ENCODE peak calls at places on chromosomes 3 and 15, in ten cellular contexts. One of them, this sample, is unnamed.

GRCh38 chr3:128425846-128426127 is 40.9 kb downstream of the DNAJB8 start:
- DNase-seq in activated naive CD4-positive, alpha-beta T cell treated with Interleukin-2 at 50 U/mL for 16 hours: no peak
- DNase-seq in memory B cell: no peak
- DNase-seq in spleen: no peak
- DNase-seq in COR-L47: no peak
- DNase-seq in activated naive CD8-positive, alpha-beta T cell treated with anti-CD3 and anti-CD28 coated beads, Interleukin-2, amount 50 U/mL, for 24 hours: no peak
- DNase-seq in fibroblast of pulmonary artery: no peak
- DNase-seq in cardiac muscle cell: no peak
- DNase-seq in CD8-positive, alpha-beta T cell: no peak
- DNase-seq in foreskin keratinocyte: no peak
- DNase-seq in this sample: peak; percentile 31

GRCh38 chr15:58387130-58387529 is 44.7 kb upstream of the LIPC start:
- DNase-seq in cardiac muscle cell: peak; percentile 46
- DNase-seq in foreskin keratinocyte: no peak
- DNase-seq in activated naive CD8-positive, alpha-beta T cell treated with anti-CD3 and anti-CD28 coated beads, Interleukin-2, amount 50 U/mL, for 24 hours: no peak
- DNase-seq in spleen: no peak
- DNase-seq in CD8-positive, alpha-beta T cell: no peak
- DNase-seq in activated naive CD4-positive, alpha-beta T cell treated with Interleukin-2 at 50 U/mL for 16 hours: no peak
- DNase-seq in memory B cell: no peak
- DNase-seq in fibroblast of pulmonary artery: peak; percentile 48
- DNase-seq in COR-L47: no peak
- DNase-seq in this sample: no peak

GRCh38 chr3:179016979-179017670 is 54.5 kb downstream of the ZMAT3 start:
- DNase-seq in memory B cell: peak; percentile 20
- DNase-seq in activated naive CD8-positive, alpha-beta T cell treated with anti-CD3 and anti-CD28 coated beads, Interleukin-2, amount 50 U/mL, for 24 hours: no peak
- DNase-seq in activated naive CD4-positive, alpha-beta T cell treated with Interleukin-2 at 50 U/mL for 16 hours: peak; percentile 17
- DNase-seq in COR-L47: no peak
- DNase-seq in cardiac muscle cell: no peak
- DNase-seq in spleen: no peak
- DNase-seq in foreskin keratinocyte: no peak
- DNase-seq in CD8-positive, alpha-beta T cell: no peak
- DNase-seq in fibroblast of pulmonary artery: no peak
- DNase-seq in this sample: no peak

GRCh38 chr15:32683906-32684584 is 33.8 kb upstream of the GREM1 start:
- DNase-seq in activated naive CD8-positive, alpha-beta T cell treated with anti-CD3 and anti-CD28 coated beads, Interleukin-2, amount 50 U/mL, for 24 hours: no peak
- DNase-seq in fibroblast of pulmonary artery: peak; percentile 97
- DNase-seq in foreskin keratinocyte: peak; percentile 78
- DNase-seq in COR-L47: no peak
- DNase-seq in memory B cell: no peak
- DNase-seq in spleen: no peak
- DNase-seq in CD8-positive, alpha-beta T cell: no peak
- DNase-seq in activated naive CD4-positive, alpha-beta T cell treated with Interleukin-2 at 50 U/mL for 16 hours: no peak
- DNase-seq in cardiac muscle cell: peak; percentile 96
- DNase-seq in this sample: no peak

GRCh38 chr3:53566450-53567145 is 72.2 kb downstream of the CACNA1D start:
- DNase-seq in foreskin keratinocyte: no peak
- DNase-seq in activated naive CD8-positive, alpha-beta T cell treated with anti-CD3 and anti-CD28 coated beads, Interleukin-2, amount 50 U/mL, for 24 hours: no peak
- DNase-seq in CD8-positive, alpha-beta T cell: no peak
- DNase-seq in COR-L47: no peak
- DNase-seq in activated naive CD4-positive, alpha-beta T cell treated with Interleukin-2 at 50 U/mL for 16 hours: no peak
- DNase-seq in spleen: no peak
- DNase-seq in cardiac muscle cell: no peak
- DNase-seq in fibroblast of pulmonary artery: no peak
- DNase-seq in memory B cell: no peak
- DNase-seq in this sample: no peak

GRCh38 chr3:171838218-171838720 is 4.9 kb upstream of the TMEM212 start:
- DNase-seq in fibroblast of pulmonary artery: peak; percentile 96
- DNase-seq in COR-L47: no peak
- DNase-seq in spleen: no peak
- DNase-seq in CD8-positive, alpha-beta T cell: no peak
- DNase-seq in cardiac muscle cell: peak; percentile 94
- DNase-seq in activated naive CD4-positive, alpha-beta T cell treated with Interleukin-2 at 50 U/mL for 16 hours: no peak
- DNase-seq in foreskin keratinocyte: no peak
- DNase-seq in activated naive CD8-positive, alpha-beta T cell treated with anti-CD3 and anti-CD28 coated beads, Interleukin-2, amount 50 U/mL, for 24 hours: no peak
- DNase-seq in memory B cell: no peak
- DNase-seq in this sample: no peak

GRCh38 chr3:33848624-33849347 is 50.4 kb downstream of the PDCD6IP start:
- DNase-seq in activated naive CD8-positive, alpha-beta T cell treated with anti-CD3 and anti-CD28 coated beads, Interleukin-2, amount 50 U/mL, for 24 hours: peak; percentile 9
- DNase-seq in foreskin keratinocyte: no peak
- DNase-seq in CD8-positive, alpha-beta T cell: no peak
- DNase-seq in COR-L47: no peak
- DNase-seq in spleen: no peak
- DNase-seq in memory B cell: no peak
- DNase-seq in cardiac muscle cell: no peak
- DNase-seq in activated naive CD4-positive, alpha-beta T cell treated with Interleukin-2 at 50 U/mL for 16 hours: no peak
- DNase-seq in fibroblast of pulmonary artery: no peak
- DNase-seq in this sample: no peak

GRCh38 chr3:10017636-10018292 is 8.5 kb upstream of the FANCD2 start:
- DNase-seq in activated naive CD4-positive, alpha-beta T cell treated with Interleukin-2 at 50 U/mL for 16 hours: peak; percentile 53
- DNase-seq in cardiac muscle cell: peak; percentile 52
- DNase-seq in COR-L47: no peak
- DNase-seq in fibroblast of pulmonary artery: peak; percentile 43
- DNase-seq in CD8-positive, alpha-beta T cell: no peak
- DNase-seq in activated naive CD8-positive, alpha-beta T cell treated with anti-CD3 and anti-CD28 coated beads, Interleukin-2, amount 50 U/mL, for 24 hours: peak; percentile 74
- DNase-seq in memory B cell: no peak
- DNase-seq in spleen: no peak
- DNase-seq in foreskin keratinocyte: no peak
- DNase-seq in this sample: no peak

GRCh38 chr3:121998030-121998580 is 23.9 kb downstream of the ILDR1 start:
- DNase-seq in memory B cell: no peak
- DNase-seq in CD8-positive, alpha-beta T cell: no peak
- DNase-seq in cardiac muscle cell: peak; percentile 54
- DNase-seq in COR-L47: no peak
- DNase-seq in spleen: no peak
- DNase-seq in foreskin keratinocyte: no peak
- DNase-seq in activated naive CD4-positive, alpha-beta T cell treated with Interleukin-2 at 50 U/mL for 16 hours: no peak
- DNase-seq in activated naive CD8-positive, alpha-beta T cell treated with anti-CD3 and anti-CD28 coated beads, Interleukin-2, amount 50 U/mL, for 24 hours: no peak
- DNase-seq in fibroblast of pulmonary artery: peak; percentile 45
- DNase-seq in this sample: peak; percentile 40

GRCh38 chr15:73876779-73877178 is 3.4 kb downstream of the TBC1D21 start:
- DNase-seq in CD8-positive, alpha-beta T cell: no peak
- DNase-seq in spleen: no peak
- DNase-seq in fibroblast of pulmonary artery: no peak
- DNase-seq in activated naive CD8-positive, alpha-beta T cell treated with anti-CD3 and anti-CD28 coated beads, Interleukin-2, amount 50 U/mL, for 24 hours: no peak
- DNase-seq in cardiac muscle cell: no peak
- DNase-seq in foreskin keratinocyte: no peak
- DNase-seq in activated naive CD4-positive, alpha-beta T cell treated with Interleukin-2 at 50 U/mL for 16 hours: no peak
- DNase-seq in memory B cell: no peak
- DNase-seq in COR-L47: no peak
- DNase-seq in this sample: no peak

GRCh38 chr3:123657578-123657977 is 72.7 kb upstream of the HACD2 start:
- DNase-seq in activated naive CD8-positive, alpha-beta T cell treated with anti-CD3 and anti-CD28 coated beads, Interleukin-2, amount 50 U/mL, for 24 hours: no peak
- DNase-seq in foreskin keratinocyte: no peak
- DNase-seq in spleen: no peak
- DNase-seq in COR-L47: no peak
- DNase-seq in CD8-positive, alpha-beta T cell: no peak
- DNase-seq in activated naive CD4-positive, alpha-beta T cell treated with Interleukin-2 at 50 U/mL for 16 hours: no peak
- DNase-seq in cardiac muscle cell: no peak
- DNase-seq in fibroblast of pulmonary artery: peak; percentile 30
- DNase-seq in memory B cell: no peak
- DNase-seq in this sample: no peak

GRCh38 chr3:56878046-56878445 is 76.3 kb upstream of the ARHGEF3 start:
- DNase-seq in cardiac muscle cell: peak; percentile 62
- DNase-seq in CD8-positive, alpha-beta T cell: peak; percentile 32
- DNase-seq in foreskin keratinocyte: no peak
- DNase-seq in COR-L47: no peak
- DNase-seq in activated naive CD8-positive, alpha-beta T cell treated with anti-CD3 and anti-CD28 coated beads, Interleukin-2, amount 50 U/mL, for 24 hours: peak; percentile 66
- DNase-seq in memory B cell: no peak
- DNase-seq in fibroblast of pulmonary artery: peak; percentile 79
- DNase-seq in spleen: no peak
- DNase-seq in activated naive CD4-positive, alpha-beta T cell treated with Interleukin-2 at 50 U/mL for 16 hours: peak; percentile 62
- DNase-seq in this sample: no peak

GRCh38 chr3:118932822-118933558 is 101.7 kb downstream of the IGSF11 start:
- DNase-seq in fibroblast of pulmonary artery: no peak
- DNase-seq in cardiac muscle cell: no peak
- DNase-seq in memory B cell: no peak
- DNase-seq in CD8-positive, alpha-beta T cell: no peak
- DNase-seq in COR-L47: no peak
- DNase-seq in activated naive CD8-positive, alpha-beta T cell treated with anti-CD3 and anti-CD28 coated beads, Interleukin-2, amount 50 U/mL, for 24 hours: no peak
- DNase-seq in spleen: no peak
- DNase-seq in foreskin keratinocyte: no peak
- DNase-seq in activated naive CD4-positive, alpha-beta T cell treated with Interleukin-2 at 50 U/mL for 16 hours: no peak
- DNase-seq in this sample: no peak

GRCh38 chr3:47412842-47413520 is 32.2 kb downstream of the PTPN23 start:
- DNase-seq in CD8-positive, alpha-beta T cell: no peak
- DNase-seq in memory B cell: no peak
- DNase-seq in activated naive CD8-positive, alpha-beta T cell treated with anti-CD3 and anti-CD28 coated beads, Interleukin-2, amount 50 U/mL, for 24 hours: no peak
- DNase-seq in fibroblast of pulmonary artery: no peak
- DNase-seq in foreskin keratinocyte: no peak
- DNase-seq in COR-L47: no peak
- DNase-seq in activated naive CD4-positive, alpha-beta T cell treated with Interleukin-2 at 50 U/mL for 16 hours: no peak
- DNase-seq in cardiac muscle cell: no peak
- DNase-seq in spleen: no peak
- DNase-seq in this sample: no peak